ENCODE peak calls at places on chromosomes 5 and 9, in six cellular contexts. B is PC-3, P is adrenal gland, J is heart right ventricle, L is tibial nerve, T is breast epithelium. U is an unnamed sample.

GRCh38 chr5:95590880-95591279 is 29.0 kb upstream of the GPR150 start:
- DNase-seq in B (no peak), P (no peak), J (no peak), L (no peak), T (no peak), U (no peak)

GRCh38 chr5:121109817-121110216 is 645.7 kb downstream of the PRR16 start:
- DNase-seq in B (no peak), P (no peak), J (no peak), L (no peak), T (no peak), U (no peak)

GRCh38 chr5:109805472-109805871 is 115.7 kb downstream of the MAN2A1 start:
- DNase-seq in B (no peak), P (no peak), J (no peak), L (no peak), T (no peak), U (no peak)

GRCh38 chr5:136420168-136420916 is 55.0 kb upstream of the TRPC7 start:
- DNase-seq in B (no peak), P (no peak), J (no peak), L (no peak), T (no peak), U (no peak)

GRCh38 chr9:19102181-19102630 is 498 bp downstream of the HAUS6 start:
- DNase-seq in B (peak; percentile 20), P (no peak), J (no peak), L (no peak), T (no peak), U (peak; percentile 36)

GRCh38 chr9:136687721-136688223 is 515 bp upstream of the AGPAT2 start:
- DNase-seq in B (peak; percentile 27), P (no peak), J (peak; percentile 32), L (no peak), T (no peak), U (no peak)

GRCh38 chr9:77751341-77752091 is 103.4 kb upstream of the GNA14 start:
- DNase-seq in B (peak; percentile 75), P (no peak), J (peak; percentile 61), L (no peak), T (no peak), U (peak; percentile 72)

GRCh38 chr9:88789785-88790184 is 201.5 kb upstream of the S1PR3 start:
- DNase-seq in B (no peak), P (no peak), J (no peak), L (no peak), T (no peak), U (no peak)

GRCh38 chr5:175873090-175873454 is 1.7 kb downstream of the CPLX2 start:
- DNase-seq in B (no peak), P (no peak), J (no peak), L (no peak), T (no peak), U (peak; percentile 84)

GRCh38 chr5:23257656-23258055 is 249.8 kb upstream of the PRDM9 start:
- DNase-seq in B (peak; percentile 72), P (no peak), J (no peak), L (no peak), T (no peak), U (no peak)

GRCh38 chr5:145958463-145958862 is 22.1 kb downstream of the SH3RF2 start:
- DNase-seq in B (no peak), P (no peak), J (no peak), L (no peak), T (no peak), U (no peak)

GRCh38 chr9:105146677-105147076 is 97.8 kb upstream of the SLC44A1 start:
- DNase-seq in B (no peak), P (peak; percentile 59), J (no peak), L (no peak), T (no peak), U (peak; percentile 15)

GRCh38 chr9:9893837-9894236 is 719.0 kb downstream of the PTPRD start:
- DNase-seq in B (no peak), P (no peak), J (no peak), L (no peak), T (no peak), U (no peak)

DNA sequence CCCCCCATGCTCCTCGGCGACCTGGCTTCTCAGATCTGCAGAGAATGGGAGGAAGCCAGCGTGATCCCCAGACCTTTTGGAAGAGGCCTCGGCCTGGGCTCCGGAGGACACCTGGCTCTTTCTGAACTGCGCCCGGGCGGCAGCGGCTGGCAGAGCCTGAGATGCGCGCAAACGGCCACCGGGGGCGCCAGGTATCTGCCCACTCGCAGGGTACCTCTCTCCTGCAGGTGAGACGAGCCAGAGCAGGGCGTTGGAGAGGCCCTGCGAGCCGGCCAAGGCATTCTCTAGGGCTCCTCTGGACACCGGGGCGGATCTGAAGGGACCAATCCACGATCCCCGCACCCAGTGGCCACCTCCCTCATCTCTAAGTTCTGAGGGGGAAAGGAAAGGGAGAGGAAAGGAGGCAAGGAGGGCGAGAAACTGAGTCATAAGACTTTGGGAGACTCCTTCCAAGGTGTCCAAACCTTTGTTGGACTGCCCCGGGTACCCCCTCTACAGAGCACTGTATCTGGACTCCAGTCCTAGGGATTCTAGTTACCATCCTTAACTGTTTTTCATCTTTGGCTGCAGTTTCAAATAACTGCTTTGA is 55.0 kb upstream of the SLC46A2 start:
- DNase-seq in B (peak; percentile 17), P (no peak), J (no peak), L (no peak), T (no peak), U (peak; percentile 20)
- TF ChIP-seq CTCF in B (peak; percentile 55), P (no peak), J (no peak), L (no peak), T (no peak), U (peak; percentile 36)

DNA sequence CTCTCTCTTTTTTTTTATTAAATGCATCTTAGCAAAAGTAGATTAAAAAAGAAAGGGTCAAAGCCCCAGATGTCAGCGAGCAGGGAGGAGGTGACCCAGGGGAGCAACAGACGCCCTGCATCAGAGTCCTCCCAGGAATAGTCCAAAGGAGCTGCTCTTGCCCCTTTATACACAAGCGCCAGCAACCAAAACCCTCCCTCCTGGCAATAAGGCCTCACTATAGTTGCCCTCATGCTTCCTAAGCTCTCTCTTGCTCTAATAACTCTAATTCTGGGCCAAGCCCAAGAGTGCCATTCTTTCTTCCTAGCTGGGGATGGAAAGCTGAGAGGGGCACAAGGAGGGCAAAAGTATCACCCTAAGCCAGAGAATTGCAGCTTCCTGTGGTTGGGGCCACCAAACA is 26.3 kb downstream of the PCDHGC5 start:
- DNase-seq in B (no peak), P (no peak), J (no peak), L (no peak), T (no peak), U (no peak)
- H3K4me3 ChIP-seq in B (no peak overlapping the region), P (no peak overlapping the region), J (no peak overlapping the region), L (no peak overlapping the region), T (no peak overlapping the region), U (no peak overlapping the region)

GRCh38 chr9:93948456-93949072 is 6.6 kb downstream of the BARX1 start:
- DNase-seq in B (no peak), P (no peak), J (no peak), L (no peak), T (no peak), U (no peak)
- H3K27me3 ChIP-seq in B (peaks cover 18% of the 10 kb centered on the region), P (peaks cover 89% of the 10 kb centered on the region), J (peaks cover 100% of the 10 kb centered on the region), L (no peaks in the 10 kb centered on the region), T (peaks cover 100% of the 10 kb centered on the region), U (peaks cover 94% of the 10 kb centered on the region)

GRCh38 chr5:150398432-150399157 is 14.1 kb downstream of the CD74 start:
- DNase-seq in B (no peak), P (no peak), J (no peak), L (no peak), T (no peak), U (peak; percentile 37)
- TF ChIP-seq CTCF in B (peak; percentile 31), P (no peak), J (no peak), L (peak; percentile 36), T (no peak), U (peak; percentile 43)

DNA sequence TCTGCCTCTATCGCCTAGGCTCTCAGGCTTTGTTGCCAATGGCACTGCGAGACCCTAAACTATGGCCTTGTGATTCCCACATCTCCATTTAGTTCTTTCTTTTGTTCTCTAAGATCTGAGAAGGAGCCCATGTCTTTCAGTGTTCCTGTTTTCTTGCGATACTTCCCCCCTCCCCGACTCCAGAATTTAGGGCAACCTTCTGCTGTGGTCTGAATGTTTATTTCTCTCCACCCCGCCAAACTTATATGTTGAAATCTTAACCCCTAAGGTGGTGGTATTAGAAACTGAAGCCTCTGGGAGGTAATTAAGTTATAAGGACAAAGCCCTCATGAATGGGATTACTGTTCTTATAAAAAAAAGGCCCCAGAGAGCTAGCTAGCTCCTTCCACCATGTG is 6.4 kb downstream of the TMC1 start:
- DNase-seq in B (no peak), P (no peak), J (no peak), L (no peak), T (no peak), U (no peak)
- H3K4me3 ChIP-seq in B (peak overlapping the region; percentile 50), P (no peak overlapping the region), J (no peak overlapping the region), L (peak overlapping the region; percentile 23), T (peak overlapping the region; percentile 30), U (no peak overlapping the region)

GRCh38 chr5:56705217-56705616 is 110.1 kb upstream of the MAP3K1 start:
- DNase-seq in B (no peak), P (no peak), J (no peak), L (no peak), T (no peak), U (no peak)
- H3K27me3 ChIP-seq in B (peaks cover 3% of the 10 kb centered on the region), P (no peaks in the 10 kb centered on the region), J (no peaks in the 10 kb centered on the region), L (no peaks in the 10 kb centered on the region), T (no peaks in the 10 kb centered on the region), U (no peaks in the 10 kb centered on the region)

GRCh38 chr9:112970939-112971338 is 41.1 kb downstream of the ZNF883 start:
- DNase-seq in B (peak; percentile 27), P (no peak), J (no peak), L (no peak), T (no peak), U (no peak)
- TF ChIP-seq CTCF in B (peak; percentile 32), P (no peak), J (no peak), L (no peak), T (no peak), U (peak; percentile 32)

U was measured in BE2C.